ENCODE peak calls at places on chromosomes 5 and 9, in eight cellular contexts. L, X, J, D, H, C, S and N are unnamed samples. For H3K36me3, the result is how much of the 10 kb centered on the place peaks cover.

GRCh38 chr9:27198175-27198574 is 89.2 kb downstream of the TEK start:
- DNase-seq in L (no peak), J (no peak), D (no peak), C (no peak), S (peak), H (no peak), X (no peak), N (no peak)

GRCh38 chr9:682633-683508 is 158.6 kb upstream of the DMRT1 start:
- DNase-seq in H (no peak), C (no peak), L (no peak), J (peak), X (no peak), S (no peak), D (no peak), N (no peak)

GRCh38 chr9:129550199-129550839 is 70.6 kb downstream of the C9orf50 start:
- DNase-seq in X (peak), C (peak), J (peak), S (peak), L (peak), H (no peak), D (peak), N (no peak)

GRCh38 chr9:130661461-130662098 is 2.8 kb upstream of the PRDM12 start:
- DNase-seq in D (peak), L (no peak), X (no peak), J (peak), S (peak), C (no peak), H (no peak), N (no peak)

GRCh38 chr5:170483701-170484458 is 19.9 kb upstream of the KCNIP1 start:
- DNase-seq in X (no peak), C (no peak), D (no peak), J (no peak), L (no peak), S (no peak), H (no peak), N (no peak)

GRCh38 chr5:38670878-38671277 is 114.4 kb upstream of the LIFR start:
- DNase-seq in X (no peak), J (no peak), H (no peak), S (no peak), C (no peak), L (no peak), D (no peak), N (no peak)

GRCh38 chr9:95494416-95495371 is 22.1 kb downstream of the PTCH1 start:
- DNase-seq in J (peak), D (peak), L (no peak), X (no peak), C (no peak), H (no peak), S (peak), N (no peak)

GRCh38 chr5:172586118-172587060 is 54.7 kb upstream of the NEURL1B start:
- DNase-seq in C (no peak), S (peak), D (no peak), L (no peak), X (no peak), J (no peak), H (no peak), N (no peak)

GRCh38 chr9:116543731-116544400 is 143.2 kb upstream of the TRIM32 start:
- DNase-seq in X (no peak), D (no peak), H (no peak), L (no peak), S (no peak), C (peak), J (no peak), N (no peak)

GRCh38 chr5:51187953-51188591 is 195.2 kb upstream of the ISL1 start:
- DNase-seq in X (no peak), J (no peak), L (no peak), D (peak), C (no peak), S (peak), H (peak), N (no peak)

GRCh38 chr5:10586008-10586407 is 22.1 kb downstream of the ANKRD33B start:
- DNase-seq in D (no peak), J (no peak), X (no peak), C (no peak), H (no peak), S (no peak), L (no peak), N (no peak)

GRCh38 chr5:115961413-115962238 is 649 bp upstream of the LVRN start:
- DNase-seq in L (peak), S (peak), D (peak), H (no peak), J (no peak), X (no peak), C (peak), N (no peak)

GRCh38 chr9:91055845-91056244 is 254.2 kb downstream of the SYK start:
- DNase-seq in L (no peak), X (no peak), C (no peak), D (no peak), S (no peak), J (no peak), H (no peak), N (no peak)

GRCh38 chr5:108735790-108736189 is 11.9 kb upstream of the FER start:
- DNase-seq in D (peak), S (no peak), H (no peak), L (no peak), X (no peak), J (no peak), C (no peak), N (no peak)

GRCh38 chr9:33458444-33458843 is 11.1 kb upstream of the AQP3 start:
- DNase-seq in L (no peak), C (no peak), D (no peak), J (no peak), H (no peak), S (no peak), X (peak), N (no peak)

GRCh38 chr5:142896325-142897007 is 126.3 kb downstream of the ARHGAP26 start:
- DNase-seq in C (no peak), D (no peak), H (peak), L (no peak), X (peak), J (no peak), S (peak), N (no peak)

GRCh38 chr9:110115868-110116542 is 92.0 kb downstream of the C9orf152 start:
- DNase-seq in X (peak), D (no peak), J (no peak), C (no peak), S (no peak), L (no peak), H (no peak), N (no peak)

GRCh38 chr9:116223926-116224325 is 70.3 kb downstream of the PAPPA start:
- DNase-seq in S (no peak), L (no peak), X (no peak), D (no peak), C (no peak), J (no peak), H (no peak), N (no peak)

GRCh38 chr9:110109331-110110110 is 98.4 kb downstream of the C9orf152 start:
- DNase-seq in L (no peak), X (peak), H (no peak), J (no peak), C (no peak), D (no peak), S (peak), N (no peak)

GRCh38 chr5:67166460-67166871 is 30.1 kb downstream of the CD180 start:
- DNase-seq in J (peak), C (peak), L (peak), D (no peak), S (no peak), X (no peak), H (no peak), N (no peak)

GRCh38 chr9:93902780-93903655 is 52.1 kb downstream of the BARX1 start:
- DNase-seq in L (peak), H (no peak), S (no peak), C (no peak), J (peak), X (no peak), D (no peak), N (no peak)

GRCh38 chr5:179300834-179301233 is 44.4 kb downstream of the ADAMTS2 start:
- DNase-seq in J (peak), C (peak), X (no peak), S (no peak), D (no peak), H (no peak), L (peak), N (no peak)

GRCh38 chr5:142296914-142297417 is 27.9 kb downstream of the SPRY4 start:
- DNase-seq in C (peak), L (no peak), J (no peak), H (no peak), D (no peak), S (no peak), X (no peak), N (no peak)

GRCh38 chr5:97629281-97629680 is 446.2 kb upstream of the RIOK2 start:
- DNase-seq in X (no peak), L (peak), H (no peak), D (no peak), J (no peak), C (peak), S (peak), N (no peak)

GRCh38 chr5:172606156-172606785 is 34.8 kb upstream of the NEURL1B start:
- DNase-seq in S (no peak), C (no peak), L (peak), X (no peak), H (no peak), D (no peak), J (no peak), N (no peak)

GRCh38 chr9:36092509-36093215 is 43.9 kb upstream of the GLIPR2 start:
- DNase-seq in C (no peak), X (no peak), L (no peak), J (no peak), H (no peak), D (no peak), S (peak), N (no peak)

GRCh38 chr9:131773911-131774379 is 34.1 kb upstream of the RAPGEF1 start:
- DNase-seq in C (no peak), H (no peak), S (peak), J (no peak), X (peak), L (no peak), D (no peak), N (no peak)

GRCh38 chr9:14799030-14799429 is 76.5 kb upstream of the CER1 start:
- DNase-seq in L (no peak), X (no peak), C (no peak), S (no peak), J (no peak), D (no peak), H (no peak), N (no peak)

GRCh38 chr9:70574222-70574837 is 159.9 kb upstream of the KLF9 start:
- DNase-seq in X (no peak), J (no peak), H (no peak), C (no peak), D (no peak), L (peak), S (peak), N (peak)

DNA sequence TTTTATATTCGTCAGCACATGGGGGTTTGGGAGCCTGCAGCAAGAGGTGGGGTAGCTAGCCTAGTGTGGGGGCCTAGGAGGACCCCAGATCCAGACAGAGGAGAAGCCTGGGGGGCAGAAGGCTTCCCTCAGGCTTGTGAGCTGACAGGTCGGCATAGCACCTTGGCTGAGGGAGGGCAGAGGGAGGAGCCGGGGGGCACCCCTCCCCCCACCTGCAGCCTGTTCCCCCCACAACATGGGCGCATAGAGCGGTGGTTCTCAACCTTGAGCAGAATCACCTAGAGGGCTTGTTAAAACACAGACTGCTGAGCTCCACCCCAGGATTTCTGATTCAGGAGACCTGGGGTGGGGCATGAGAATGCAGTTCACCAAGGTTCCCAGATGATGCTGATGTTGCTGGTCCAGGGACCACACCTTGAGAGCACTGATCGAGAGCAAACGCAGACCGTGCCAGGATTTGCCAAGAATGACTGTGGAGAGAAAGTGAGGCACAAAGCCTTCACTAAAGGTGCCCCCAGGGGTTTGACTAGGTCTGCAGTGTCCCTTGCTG is 163.4 kb downstream of the MACROH2A1 start:
- DNase-seq in L (peak), X (no peak), D (no peak), C (no peak), S (no peak), H (no peak), J (peak), N (no peak)
- H3K36me3 ChIP-seq in L (under half), X (under half), D (under half), C (under half), S (under half), H (under half), J (under half), N (under half)

GRCh38 chr9:37438359-37438758 is 15.9 kb downstream of the GRHPR start:
- DNase-seq in C (no peak), X (no peak), L (no peak), H (no peak), J (no peak), D (no peak), S (no peak), N (no peak)

GRCh38 chr9:37437616-37438015 is 15.1 kb downstream of the GRHPR start:
- DNase-seq in L (no peak), X (no peak), H (no peak), J (no peak), C (no peak), S (no peak), D (no peak), N (no peak)

GRCh38 chr9:37437010-37437409 is 14.5 kb downstream of the GRHPR start:
- DNase-seq in J (no peak), D (no peak), C (no peak), L (no peak), H (no peak), X (no peak), S (no peak), N (no peak)

GRCh38 chr9:37433754-37434435 is 11.4 kb downstream of the GRHPR start:
- DNase-seq in S (peak), X (no peak), D (no peak), C (no peak), J (no peak), L (no peak), H (peak), N (no peak)

DNA sequence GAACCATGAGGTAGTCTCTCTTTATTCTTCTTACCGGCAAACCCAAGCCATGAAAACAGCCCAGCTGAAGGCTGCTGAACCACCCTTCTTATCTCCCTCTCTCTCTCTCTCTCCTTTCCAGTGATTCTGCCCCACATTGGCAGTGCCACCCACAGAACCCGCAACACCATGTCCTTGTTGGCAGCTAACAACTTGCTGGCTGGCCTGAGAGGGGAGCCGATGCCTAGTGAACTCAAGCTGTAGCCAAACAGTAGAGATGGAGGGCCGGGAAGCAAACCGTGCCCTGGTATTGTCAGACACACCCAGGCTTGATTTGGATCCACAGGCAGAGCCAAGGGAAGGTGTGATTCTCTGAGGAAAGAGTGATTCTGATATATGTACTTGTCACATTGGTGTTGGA is 14.0 kb downstream of the GRHPR start:
- DNase-seq in H (no peak), S (no peak), D (no peak), L (no peak), X (no peak), C (no peak), J (no peak), N (no peak)
- H3K36me3 ChIP-seq in H (half or more), S (under half), D (half or more), L (half or more), X (under half), C (half or more), J (half or more), N (under half)

GRCh38 chr5:79619849-79620248 is 7.6 kb downstream of the TENT2 start:
- DNase-seq in H (no peak), C (no peak), S (no peak), D (no peak), J (no peak), L (no peak), X (no peak), N (no peak)
- H3K36me3 ChIP-seq in H (half or more), C (half or more), S (under half), D (half or more), J (half or more), L (half or more), X (half or more), N (under half)

GRCh38 chr5:134787692-134788091 is 29.1 kb downstream of the DDX46 start:
- DNase-seq in L (no peak), X (no peak), S (no peak), J (no peak), C (no peak), H (no peak), D (no peak), N (no peak)

GRCh38 chr5:134794136-134794535 is 35.6 kb downstream of the DDX46 start:
- DNase-seq in J (no peak), X (no peak), H (no peak), D (no peak), L (no peak), S (no peak), C (no peak), N (no peak)

GRCh38 chr5:134794819-134795218 is 36.2 kb downstream of the DDX46 start:
- DNase-seq in C (no peak), L (no peak), S (no peak), J (no peak), X (no peak), H (no peak), D (no peak), N (no peak)

GRCh38 chr5:134793111-134793510 is 34.5 kb downstream of the DDX46 start:
- DNase-seq in J (no peak), D (no peak), S (no peak), X (no peak), L (no peak), H (no peak), C (no peak), N (no peak)

DNA sequence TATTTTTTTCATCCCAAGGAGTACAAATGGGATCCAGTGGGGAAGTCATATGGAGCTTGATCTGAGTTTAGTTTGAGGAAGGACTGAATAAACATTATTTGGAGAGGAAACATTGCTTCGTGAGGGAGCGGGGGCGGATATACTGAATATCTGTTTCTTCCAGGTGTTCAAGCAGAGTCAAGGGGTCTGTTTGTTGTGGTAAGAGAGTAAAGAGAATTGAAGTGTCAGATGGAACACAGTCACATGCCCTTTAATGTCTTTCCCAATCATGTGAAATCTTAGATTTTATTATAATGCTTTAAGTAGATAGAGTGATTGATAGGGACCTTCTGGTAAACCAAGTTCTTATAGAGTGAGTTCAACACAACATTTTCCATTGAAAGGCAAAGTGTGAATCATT is 33.7 kb downstream of the DDX46 start:
- DNase-seq in L (no peak), C (no peak), X (no peak), D (no peak), J (no peak), H (no peak), S (no peak), N (no peak)
- H3K36me3 ChIP-seq in L (half or more), C (half or more), X (under half), D (half or more), J (half or more), H (half or more), S (half or more), N (under half)

GRCh38 chr5:134579284-134579771 is 53.3 kb downstream of the SAR1B start:
- DNase-seq in X (no peak), D (no peak), H (no peak), L (peak), S (no peak), J (no peak), C (no peak), N (no peak)
- H3K36me3 ChIP-seq in X (under half), D (under half), H (half or more), L (half or more), S (under half), J (half or more), C (half or more), N (under half)

GRCh38 chr5:159181152-159181551 is 28.2 kb downstream of the RNF145 start:
- DNase-seq in C (no peak), L (no peak), X (no peak), J (no peak), S (no peak), D (no peak), H (no peak), N (no peak)

GRCh38 chr5:159183247-159183646 is 26.1 kb downstream of the RNF145 start:
- DNase-seq in L (no peak), X (no peak), J (no peak), C (no peak), H (no peak), S (no peak), D (no peak), N (no peak)

GRCh38 chr5:159178978-159179377 is 30.4 kb downstream of the RNF145 start:
- DNase-seq in H (no peak), L (no peak), X (peak), C (no peak), J (no peak), D (no peak), S (no peak), N (no peak)

GRCh38 chr5:159182691-159183090 is 26.7 kb downstream of the RNF145 start:
- DNase-seq in C (no peak), D (no peak), L (no peak), J (no peak), H (no peak), X (no peak), S (no peak), N (no peak)

DNA sequence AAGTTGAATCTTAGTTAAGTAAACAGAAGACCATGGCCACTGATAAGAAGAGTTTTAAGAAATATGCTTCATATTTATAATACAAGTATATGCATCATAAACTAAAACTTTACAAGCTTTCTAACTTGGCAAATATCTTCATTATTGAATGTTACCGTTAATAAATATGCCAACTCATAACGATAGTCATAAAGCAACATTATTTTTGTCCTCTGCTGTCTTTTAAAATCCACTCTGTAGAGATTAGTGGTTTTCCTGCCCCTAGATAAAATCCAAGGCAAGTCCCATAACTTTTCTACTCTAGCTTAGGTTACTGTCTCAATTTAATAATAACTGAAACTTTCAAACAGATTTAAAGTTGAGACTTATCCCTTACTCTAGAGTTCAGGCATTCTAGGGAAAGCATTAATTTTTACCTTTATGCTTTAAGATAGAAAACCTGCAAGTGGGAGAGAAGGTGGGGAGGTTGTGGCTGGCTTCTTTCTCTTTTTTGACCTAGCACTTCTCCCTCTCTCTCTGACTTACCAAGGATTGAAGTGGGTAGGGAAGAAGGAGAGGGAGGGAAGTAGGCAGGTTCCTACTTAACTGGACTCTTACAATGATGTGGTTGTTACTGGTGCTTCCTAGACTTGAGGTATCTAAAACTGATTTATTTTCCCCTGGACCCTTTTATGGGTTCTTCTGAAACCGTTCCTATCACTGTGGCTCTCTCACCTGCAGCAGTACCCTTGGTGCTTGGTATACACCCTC is 29.6 kb downstream of the RNF145 start:
- DNase-seq in L (no peak), D (no peak), H (no peak), X (no peak), J (no peak), S (no peak), C (no peak), N (no peak)
- H3K36me3 ChIP-seq in L (under half), D (under half), H (under half), X (under half), J (under half), S (under half), C (under half), N (under half)

GRCh38 chr9:37497320-37497719 is 11.6 kb downstream of the POLR1E start:
- DNase-seq in H (no peak), J (no peak), S (no peak), D (no peak), L (no peak), X (no peak), C (no peak), N (no peak)
- H3K36me3 ChIP-seq in H (half or more), J (half or more), S (half or more), D (under half), L (half or more), X (under half), C (half or more), N (under half)

GRCh38 chr5:77770293-77771005 is 5.7 kb downstream of the TBCA start:
- DNase-seq in J (no peak), H (no peak), S (no peak), L (no peak), X (no peak), C (no peak), D (no peak), N (no peak)
- H3K36me3 ChIP-seq in J (under half), H (half or more), S (under half), L (under half), X (under half), C (under half), D (under half), N (under half)